ENCODE peak calls at places on chromosome 14, in seven cellular contexts. B is astrocyte of the cerebellum; W is HuH-7.5; Z is HT1080; A is activated effector memory CD4-positive, alpha-beta T cell treated with anti-CD3 and anti-CD28 coated beads, Interleukin-2, amount 50 U/mL, for 16 hours; L is testis; I is choroid plexus epithelial cell. H is an unnamed sample.

GRCh38 chr14:66483322-66483721 is 2.8 kb upstream of the CCDC196 start:
- DNase-seq in I (no peak), A (no peak), W (no peak), B (no peak), L (no peak), Z (no peak), H (no peak)

GRCh38 chr14:21029917-21030316 is at the start of gene TPPP2:
- DNase-seq in W (no peak), L (no peak), Z (no peak), A (no peak), B (no peak), I (no peak), H (no peak)

GRCh38 chr14:71338153-71338552 is 430.9 kb downstream of the PCNX1 start:
- DNase-seq in I (no peak), Z (no peak), L (no peak), A (no peak), W (no peak), B (no peak), H (no peak)

GRCh38 chr14:37078131-37078530 is 94.3 kb downstream of the SLC25A21 start:
- DNase-seq in L (no peak), W (no peak), A (no peak), I (peak), Z (peak), B (peak), H (no peak)

GRCh38 chr14:104359969-104360442 is 219.6 kb upstream of the C14orf180 start:
- DNase-seq in B (no peak), W (no peak), I (no peak), A (peak), Z (no peak), L (no peak), H (no peak)

GRCh38 chr14:69712217-69712565 is 54.8 kb upstream of the SRSF5 start:
- DNase-seq in B (no peak), A (no peak), Z (no peak), L (no peak), W (no peak), I (no peak), H (no peak)

GRCh38 chr14:91336093-91336450 is 81.5 kb downstream of the CCDC88C start:
- DNase-seq in W (no peak), A (no peak), Z (no peak), L (no peak), I (no peak), B (no peak), H (no peak)

GRCh38 chr14:69055125-69055524 is 76.0 kb upstream of the ACTN1 start:
- DNase-seq in I (peak), Z (peak), A (no peak), L (no peak), W (no peak), B (no peak), H (no peak)

GRCh38 chr14:50762001-50762930 is 68.7 kb downstream of the NIN start:
- DNase-seq in A (no peak), W (no peak), Z (peak), I (peak), L (no peak), B (no peak), H (no peak)

GRCh38 chr14:44895716-44896115 is 66.0 kb downstream of the KLHL28 start:
- DNase-seq in W (no peak), L (no peak), A (no peak), B (no peak), I (peak), Z (peak), H (peak)

GRCh38 chr14:57493467-57494181 is at the start of gene CCDC198:
- DNase-seq in W (no peak), L (no peak), B (no peak), Z (peak), A (no peak), I (no peak), H (no peak)

GRCh38 chr14:92986254-92987147 is 63.6 kb downstream of the CHGA start:
- DNase-seq in Z (peak), B (peak), L (peak), W (peak), A (no peak), I (peak), H (no peak)

GRCh38 chr14:79608426-79608825 is 602.9 kb downstream of the DIO2 start:
- DNase-seq in B (no peak), L (no peak), A (no peak), Z (no peak), W (no peak), I (no peak), H (no peak)

GRCh38 chr14:92926180-92926845 is 3.4 kb downstream of the CHGA start:
- DNase-seq in W (no peak), A (no peak), Z (no peak), B (no peak), L (no peak), I (no peak), H (no peak)

GRCh38 chr14:96039633-96040311 is 610 bp downstream of the C14orf132 start:
- DNase-seq in Z (peak), B (no peak), A (no peak), W (peak), I (peak), L (no peak), H (no peak)

GRCh38 chr14:24232645-24233537 is at the start of gene GMPR2:
- DNase-seq in Z (no peak), I (no peak), W (peak), A (peak), L (no peak), B (no peak), H (no peak)

GRCh38 chr14:103736546-103737431 is 21.2 kb downstream of the ZFYVE21 start:
- DNase-seq in W (no peak), B (no peak), L (peak), A (no peak), I (no peak), Z (no peak), H (no peak)

GRCh38 chr14:69848903-69849391 is 30.3 kb upstream of the SMOC1 start:
- DNase-seq in A (no peak), B (no peak), Z (no peak), L (peak), I (no peak), W (no peak), H (no peak)

GRCh38 chr14:76806446-76806845 is 6.2 kb downstream of the ANGEL1 start:
- DNase-seq in Z (no peak), L (no peak), B (no peak), W (no peak), I (no peak), A (no peak), H (no peak)

GRCh38 chr14:20302042-20302761 is 3.5 kb downstream of the TTC5 start:
- DNase-seq in I (peak), W (no peak), A (no peak), B (no peak), Z (peak), L (no peak), H (no peak)

GRCh38 chr14:58536975-58537374 is 100.8 kb upstream of the DACT1 start:
- DNase-seq in A (no peak), B (no peak), Z (no peak), L (no peak), W (no peak), I (no peak), H (no peak)

GRCh38 chr14:95255487-95255886 is 64.2 kb downstream of the CLMN start:
- DNase-seq in B (no peak), L (no peak), Z (peak), A (no peak), W (peak), I (peak), H (no peak)

GRCh38 chr14:74921053-74921620 is 1.9 kb downstream of the RPS6KL1 start:
- DNase-seq in Z (no peak), W (no peak), L (no peak), A (no peak), I (no peak), B (no peak), H (no peak)

GRCh38 chr14:65131176-65131765 is 29.0 kb upstream of the MAX start:
- DNase-seq in L (no peak), I (peak), A (no peak), B (peak), Z (peak), W (no peak), H (no peak)

GRCh38 chr14:104518659-104519350 is 60.8 kb upstream of the C14orf180 start:
- DNase-seq in I (no peak), W (no peak), Z (no peak), B (no peak), L (no peak), A (no peak), H (no peak)

GRCh38 chr14:60651936-60652673 is 2.8 kb upstream of the SIX1 start:
- DNase-seq in B (no peak), W (no peak), L (no peak), A (no peak), Z (no peak), I (no peak), H (no peak)

GRCh38 chr14:99733551-99734405 is 49.7 kb downstream of the CYP46A1 start:
- DNase-seq in L (no peak), W (no peak), Z (peak), A (peak), B (no peak), I (no peak), H (peak)

GRCh38 chr14:93319494-93319893 is 13.3 kb downstream of the BTBD7 start:
- DNase-seq in L (no peak), B (no peak), W (no peak), Z (no peak), A (no peak), I (no peak), H (no peak)

GRCh38 chr14:68797180-68797670 is 4.4 kb upstream of the ZFP36L1 start:
- DNase-seq in B (no peak), A (peak), W (no peak), L (peak), I (no peak), Z (no peak), H (no peak)

GRCh38 chr14:50855558-50855957 is 16.3 kb upstream of the ABHD12B start:
- DNase-seq in A (no peak), L (no peak), Z (no peak), B (no peak), I (peak), W (no peak), H (no peak)

GRCh38 chr14:68771631-68772030 is 21.2 kb downstream of the ZFP36L1 start:
- DNase-seq in A (no peak), I (no peak), L (no peak), B (no peak), Z (no peak), W (no peak), H (no peak)

GRCh38 chr14:23569443-23570151 is 2.0 kb upstream of the AP1G2 start:
- DNase-seq in L (no peak), A (peak), I (peak), Z (peak), B (no peak), W (peak), H (no peak)

H was measured in 8988T.